ENCODE peak calls at places on chromosomes 4 and X, in four cellular contexts. One of them, this sample, is unnamed. For H3K27me3, the result is how much of the 10 kb centered on the place peaks cover.

GRCh38 chr4:122764071-122764807 is 31.7 kb downstream of the BBS12 start:
- DNase-seq in aorta: no peak
- DNase-seq in body of pancreas: no peak
- DNase-seq in heart left ventricle: no peak
- DNase-seq in this sample: no peak

GRCh38 chrX:107708762-107709161 is 66.8 kb downstream of the TSC22D3 start:
- DNase-seq in aorta: no peak
- DNase-seq in body of pancreas: no peak
- DNase-seq in heart left ventricle: no peak
- DNase-seq in this sample: no peak

GRCh38 chrX:25069209-25069608 is 53.4 kb upstream of the ARX start:
- DNase-seq in aorta: no peak
- DNase-seq in body of pancreas: no peak
- DNase-seq in heart left ventricle: no peak
- DNase-seq in this sample: no peak

GRCh38 chrX:456925-457768 is 70.4 kb upstream of the PPP2R3B start:
- DNase-seq in aorta: no peak
- DNase-seq in body of pancreas: no peak
- DNase-seq in heart left ventricle: no peak
- DNase-seq in this sample: no peak

GRCh38 chr4:178415925-178416324 is 973.7 kb upstream of the AGA start:
- DNase-seq in aorta: peak
- DNase-seq in body of pancreas: no peak
- DNase-seq in heart left ventricle: peak
- DNase-seq in this sample: peak

GRCh38 chr4:124785645-124786044 is 73.1 kb upstream of the ANKRD50 start:
- DNase-seq in aorta: no peak
- DNase-seq in body of pancreas: no peak
- DNase-seq in heart left ventricle: no peak
- DNase-seq in this sample: no peak

GRCh38 chrX:46554942-46555341 is 9.7 kb upstream of the ZNF674 start:
- DNase-seq in aorta: no peak
- DNase-seq in body of pancreas: no peak
- DNase-seq in heart left ventricle: no peak
- DNase-seq in this sample: no peak

GRCh38 chr4:161496-162284 is 37.4 kb downstream of the ZNF718 start:
- DNase-seq in aorta: no peak
- DNase-seq in body of pancreas: no peak
- DNase-seq in heart left ventricle: no peak
- DNase-seq in this sample: no peak

GRCh38 chrX:10676239-10676971 is 56.0 kb upstream of the MID1 start:
- DNase-seq in aorta: no peak
- DNase-seq in body of pancreas: no peak
- DNase-seq in heart left ventricle: no peak
- DNase-seq in this sample: no peak

GRCh38 chr4:138182838-138183426 is 59.2 kb downstream of the SLC7A11 start:
- DNase-seq in aorta: no peak
- DNase-seq in body of pancreas: peak
- DNase-seq in heart left ventricle: no peak
- DNase-seq in this sample: peak

DNA sequence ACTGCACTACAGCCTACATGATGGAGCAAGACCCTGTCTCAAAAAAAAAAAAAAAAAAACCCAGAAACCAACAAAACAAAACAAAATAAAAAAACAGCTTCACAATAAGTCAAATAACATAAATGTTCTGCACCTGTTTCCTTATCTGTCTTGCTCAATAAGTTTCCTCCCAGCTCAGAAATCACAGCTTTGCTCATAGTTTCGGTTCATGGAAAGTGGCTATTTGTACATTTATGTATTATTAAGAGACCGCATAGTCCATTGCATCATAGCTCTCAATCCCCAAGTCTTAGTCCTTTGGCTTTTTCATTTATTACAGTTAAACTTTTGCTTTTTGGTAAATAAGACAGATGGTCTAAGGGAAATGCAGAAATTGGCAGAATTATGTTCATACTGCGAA is 24.4 kb upstream of the CFAP299 start:
- DNase-seq in aorta: no peak
- DNase-seq in body of pancreas: no peak
- DNase-seq in heart left ventricle: no peak
- DNase-seq in this sample: no peak
- H3K27me3 ChIP-seq in aorta: under half
- H3K27me3 ChIP-seq in body of pancreas: under half
- H3K27me3 ChIP-seq in heart left ventricle: under half
- H3K27me3 ChIP-seq in this sample: under half

DNA sequence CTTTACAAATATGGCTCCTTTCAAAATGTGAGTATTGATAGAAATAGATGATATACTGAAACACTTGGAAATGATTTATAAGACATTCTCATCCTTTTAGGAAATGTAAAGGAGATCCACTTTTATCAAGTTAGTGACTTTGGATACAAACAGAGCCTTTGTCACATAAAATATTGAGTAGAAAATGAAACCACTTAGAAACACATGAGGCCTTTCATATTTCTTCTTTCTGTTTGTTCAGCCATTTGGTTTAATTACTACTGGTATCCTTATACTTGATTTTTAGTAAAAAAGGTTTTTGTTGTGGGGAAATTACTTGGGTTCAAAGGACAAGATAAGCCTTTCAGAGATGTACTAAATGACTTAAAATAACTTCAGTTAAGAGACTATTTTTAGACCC is 4.1 kb downstream of the STOX2 start:
- DNase-seq in aorta: no peak
- DNase-seq in body of pancreas: no peak
- DNase-seq in heart left ventricle: no peak
- DNase-seq in this sample: no peak
- H3K4me3 ChIP-seq in aorta: no peak
- H3K4me3 ChIP-seq in body of pancreas: no peak
- H3K4me3 ChIP-seq in heart left ventricle: no peak
- H3K4me3 ChIP-seq in this sample: no peak

GRCh38 chr4:4388836-4389575 is 2.1 kb downstream of the NSG1 start:
- DNase-seq in aorta: peak
- DNase-seq in body of pancreas: no peak
- DNase-seq in heart left ventricle: no peak
- DNase-seq in this sample: no peak

GRCh38 chr4:4392501-4393183 is 5.7 kb downstream of the NSG1 start:
- DNase-seq in aorta: peak
- DNase-seq in body of pancreas: no peak
- DNase-seq in heart left ventricle: no peak
- DNase-seq in this sample: no peak

GRCh38 chr4:4391866-4392265 is 5.0 kb downstream of the NSG1 start:
- DNase-seq in aorta: peak
- DNase-seq in body of pancreas: no peak
- DNase-seq in heart left ventricle: no peak
- DNase-seq in this sample: no peak

GRCh38 chr4:4390046-4390445 is 3.1 kb downstream of the NSG1 start:
- DNase-seq in aorta: peak
- DNase-seq in body of pancreas: no peak
- DNase-seq in heart left ventricle: no peak
- DNase-seq in this sample: no peak

DNA sequence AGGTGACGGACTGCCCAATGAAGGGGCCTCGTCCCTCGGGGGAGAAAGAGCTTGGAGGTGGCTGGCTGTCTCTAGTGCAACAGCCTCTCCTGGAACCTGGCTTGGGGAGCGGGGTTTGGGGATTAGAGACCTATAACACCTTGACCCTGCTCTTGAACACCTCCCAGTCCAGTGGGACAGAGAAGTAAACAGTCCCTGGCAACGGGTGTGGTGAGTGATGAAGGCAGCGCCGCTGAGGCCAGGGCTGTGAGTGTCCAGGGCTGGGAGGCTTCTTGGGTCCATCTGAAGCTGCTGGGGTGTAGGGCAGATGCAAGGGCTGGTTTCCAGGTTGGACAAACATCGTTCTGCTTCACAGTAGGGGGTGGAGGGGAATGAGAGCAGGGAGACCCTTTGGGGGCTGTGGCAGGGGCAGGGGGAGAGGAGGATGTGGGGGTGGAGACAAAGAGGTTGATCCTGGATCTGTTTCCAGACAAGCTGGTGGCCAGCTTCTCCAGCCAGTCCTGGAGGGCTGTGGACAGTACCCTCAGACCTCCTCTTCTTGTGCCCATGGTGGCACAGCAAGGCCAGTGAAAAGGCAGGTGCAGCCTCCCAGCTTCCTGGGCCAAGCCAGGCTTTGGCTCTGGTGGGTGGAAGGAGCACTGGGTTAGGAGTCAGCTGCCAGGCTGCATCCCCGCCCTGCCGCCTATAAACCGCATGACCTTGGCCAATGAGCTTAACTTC is 3.8 kb downstream of the NSG1 start:
- DNase-seq in aorta: peak
- DNase-seq in body of pancreas: no peak
- DNase-seq in heart left ventricle: no peak
- DNase-seq in this sample: no peak
- H3K27me3 ChIP-seq in aorta: under half
- H3K27me3 ChIP-seq in body of pancreas: under half
- H3K27me3 ChIP-seq in heart left ventricle: under half
- H3K27me3 ChIP-seq in this sample: half or more

DNA sequence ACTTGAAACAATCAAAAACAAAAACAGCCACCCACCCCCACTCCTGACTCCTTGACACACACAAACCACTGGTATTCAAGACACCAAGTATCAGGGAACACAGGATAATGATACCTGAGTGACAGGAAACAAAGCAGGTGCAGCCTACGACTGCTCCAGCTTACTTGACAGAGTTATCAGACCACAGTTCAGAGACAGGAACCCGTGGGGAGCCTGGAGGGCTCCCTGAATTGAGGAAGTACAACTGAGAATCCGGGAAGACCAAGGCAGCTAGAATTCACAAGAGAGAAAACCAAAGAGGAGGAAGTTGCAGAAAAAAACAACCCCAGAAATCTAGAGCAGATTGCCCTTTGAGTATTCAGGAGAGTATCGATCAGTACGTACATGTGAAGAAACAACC is 20.5 kb downstream of the COMMD8 start:
- DNase-seq in aorta: no peak
- DNase-seq in body of pancreas: no peak
- DNase-seq in heart left ventricle: no peak
- DNase-seq in this sample: no peak
- H3K4me3 ChIP-seq in aorta: no peak
- H3K4me3 ChIP-seq in body of pancreas: no peak
- H3K4me3 ChIP-seq in heart left ventricle: no peak
- H3K4me3 ChIP-seq in this sample: no peak

DNA sequence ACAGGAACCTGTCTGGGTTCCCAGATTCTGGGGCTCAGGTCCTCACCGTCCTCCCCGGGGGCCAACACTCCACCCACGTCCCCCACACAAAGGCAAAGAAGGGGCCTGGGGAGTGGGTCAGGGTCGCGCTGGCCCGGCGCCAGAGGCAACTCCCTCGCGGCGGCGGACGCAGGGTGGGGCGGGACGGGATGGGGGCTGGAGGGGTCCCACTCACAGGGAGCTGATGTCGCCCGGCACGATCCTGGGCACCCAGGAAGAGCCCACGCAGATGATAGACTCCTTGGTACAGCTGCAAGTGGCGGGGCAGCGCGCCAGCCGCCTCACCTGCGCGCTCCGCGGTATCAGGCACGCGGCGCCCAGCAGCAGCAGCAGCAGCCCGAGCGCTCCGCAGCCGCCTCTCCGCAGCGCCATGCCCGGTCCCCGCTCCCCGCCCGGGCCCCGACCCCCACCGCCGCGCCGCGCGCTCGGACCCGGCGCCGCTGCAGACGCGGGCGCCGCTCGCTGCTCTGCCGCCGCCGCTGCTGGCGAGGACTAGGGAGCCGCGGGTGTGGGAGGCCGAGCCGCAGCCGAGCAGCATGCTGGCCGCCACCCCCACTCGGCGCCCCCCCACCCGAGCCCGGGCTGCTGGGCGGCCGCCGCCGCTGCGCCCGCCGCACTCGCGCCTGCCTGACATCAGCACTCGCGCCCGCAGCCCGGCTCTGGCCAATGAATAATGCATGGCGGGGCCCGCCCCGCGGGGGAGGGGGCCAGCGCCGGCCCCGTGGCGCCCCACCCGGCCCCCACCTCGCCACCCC is at the start of gene LGI2:
- DNase-seq in aorta: peak
- DNase-seq in body of pancreas: peak
- DNase-seq in heart left ventricle: peak
- DNase-seq in this sample: peak
- H3K27me3 ChIP-seq in aorta: under half
- H3K27me3 ChIP-seq in body of pancreas: under half
- H3K27me3 ChIP-seq in heart left ventricle: under half
- H3K27me3 ChIP-seq in this sample: under half

GRCh38 chr4:99572527-99573240 is 1.9 kb upstream of the MTTP start:
- DNase-seq in aorta: no peak
- DNase-seq in body of pancreas: no peak
- DNase-seq in heart left ventricle: no peak
- DNase-seq in this sample: no peak
- H3K4me3 ChIP-seq in aorta: no peak
- H3K4me3 ChIP-seq in body of pancreas: no peak
- H3K4me3 ChIP-seq in heart left ventricle: no peak
- H3K4me3 ChIP-seq in this sample: no peak

DNA sequence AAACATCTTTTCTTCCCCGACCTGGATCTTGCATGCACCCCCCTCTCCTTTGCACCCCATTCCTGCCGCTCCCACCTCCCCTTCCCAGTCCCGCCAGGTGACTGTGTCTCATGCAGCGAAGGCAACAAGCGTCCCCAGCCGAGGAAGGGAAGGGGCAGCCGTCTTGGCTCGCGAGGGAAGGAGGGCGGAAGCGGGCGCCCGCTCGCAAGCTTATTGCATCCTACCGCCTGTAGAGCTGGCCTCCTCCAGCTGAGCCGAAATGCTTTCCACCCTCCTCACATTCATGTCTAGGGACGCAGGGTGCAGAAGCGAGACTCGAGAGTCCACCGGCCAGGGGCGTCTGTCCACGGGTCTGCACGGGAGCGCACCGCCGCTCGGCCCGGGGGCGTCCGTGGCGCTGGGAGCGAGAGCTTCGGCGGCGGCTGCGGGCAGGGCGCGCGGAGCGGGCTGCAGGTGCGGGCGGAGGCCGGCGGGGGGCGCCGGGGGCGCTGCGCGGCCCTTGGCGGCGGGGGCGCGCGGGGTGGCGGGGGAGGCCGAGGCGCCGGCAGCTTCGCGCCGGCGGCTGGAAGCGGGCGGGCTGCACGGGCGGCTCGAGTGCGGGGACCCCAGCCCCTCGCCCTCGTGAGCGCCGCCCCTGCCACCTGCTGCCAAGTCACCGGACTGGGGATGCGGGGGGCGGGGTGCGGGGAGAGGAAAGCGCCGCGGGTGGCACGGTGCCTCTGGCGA is at the start of gene KCNIP4:
- DNase-seq in aorta: peak
- DNase-seq in body of pancreas: peak
- DNase-seq in heart left ventricle: peak
- DNase-seq in this sample: peak
- H3K27me3 ChIP-seq in aorta: under half
- H3K27me3 ChIP-seq in body of pancreas: under half
- H3K27me3 ChIP-seq in heart left ventricle: under half
- H3K27me3 ChIP-seq in this sample: under half

This sample was measured in WERI-Rb-1.